ENCODE peak calls at places on chromosomes 16 and 17, in eight cellular contexts. One of them, this sample, is unnamed.

GRCh38 chr17:65931246-65932149 is 260.4 kb downstream of the CEP112 start:
- DNase-seq in T47D: no peak
- DNase-seq in smooth muscle cell of the brain vasculature: no peak
- DNase-seq in left ventricle myocardium inferior: peak; percentile 55
- DNase-seq in Calu3: no peak
- DNase-seq in HCT116: no peak
- DNase-seq in kidney tubule cell: peak; percentile 46
- DNase-seq in right cardiac atrium: peak; percentile 52
- DNase-seq in this sample: no peak

GRCh38 chr16:19130852-19131808 is 17.4 kb downstream of the ITPRIPL2 start:
- DNase-seq in kidney tubule cell: peak; percentile 65
- DNase-seq in right cardiac atrium: peak; percentile 78
- DNase-seq in T47D: peak; percentile 62
- DNase-seq in Calu3: no peak
- DNase-seq in smooth muscle cell of the brain vasculature: no peak
- DNase-seq in left ventricle myocardium inferior: peak; percentile 54
- DNase-seq in HCT116: no peak
- DNase-seq in this sample: peak; percentile 69

GRCh38 chr17:27519550-27519949 is 63.3 kb downstream of the KSR1 start:
- DNase-seq in right cardiac atrium: no peak
- DNase-seq in Calu3: no peak
- DNase-seq in left ventricle myocardium inferior: no peak
- DNase-seq in HCT116: no peak
- DNase-seq in smooth muscle cell of the brain vasculature: no peak
- DNase-seq in kidney tubule cell: no peak
- DNase-seq in T47D: no peak
- DNase-seq in this sample: no peak

GRCh38 chr17:17921192-17922082 is 50.8 kb downstream of the TOM1L2 start:
- DNase-seq in T47D: peak; percentile 57
- DNase-seq in HCT116: peak; percentile 89
- DNase-seq in Calu3: peak; percentile 30
- DNase-seq in kidney tubule cell: peak; percentile 91
- DNase-seq in right cardiac atrium: no peak
- DNase-seq in left ventricle myocardium inferior: no peak
- DNase-seq in smooth muscle cell of the brain vasculature: no peak
- DNase-seq in this sample: no peak

GRCh38 chr16:75072239-75072947 is 44.2 kb downstream of the LDHD start:
- DNase-seq in smooth muscle cell of the brain vasculature: no peak
- DNase-seq in Calu3: no peak
- DNase-seq in HCT116: no peak
- DNase-seq in T47D: no peak
- DNase-seq in right cardiac atrium: no peak
- DNase-seq in kidney tubule cell: no peak
- DNase-seq in left ventricle myocardium inferior: no peak
- DNase-seq in this sample: no peak

GRCh38 chr17:37562016-37562745 is 47.0 kb downstream of the SYNRG start:
- DNase-seq in right cardiac atrium: no peak
- DNase-seq in Calu3: no peak
- DNase-seq in T47D: no peak
- DNase-seq in left ventricle myocardium inferior: no peak
- DNase-seq in kidney tubule cell: no peak
- DNase-seq in HCT116: no peak
- DNase-seq in smooth muscle cell of the brain vasculature: no peak
- DNase-seq in this sample: no peak

GRCh38 chr17:45317113-45317820 is 447 bp upstream of the MAP3K14 start:
- DNase-seq in right cardiac atrium: peak; percentile 100
- DNase-seq in T47D: peak; percentile 100
- DNase-seq in kidney tubule cell: peak; percentile 100
- DNase-seq in HCT116: peak; percentile 100
- DNase-seq in left ventricle myocardium inferior: peak; percentile 100
- DNase-seq in Calu3: peak; percentile 100
- DNase-seq in smooth muscle cell of the brain vasculature: peak; percentile 100
- DNase-seq in this sample: peak; percentile 100

GRCh38 chr16:3095869-3096268 is 3.2 kb downstream of the ZSCAN10 start:
- DNase-seq in kidney tubule cell: no peak
- DNase-seq in Calu3: no peak
- DNase-seq in smooth muscle cell of the brain vasculature: no peak
- DNase-seq in T47D: no peak
- DNase-seq in HCT116: peak; percentile 21
- DNase-seq in right cardiac atrium: peak; percentile 67
- DNase-seq in left ventricle myocardium inferior: no peak
- DNase-seq in this sample: no peak

GRCh38 chr17:77501101-77501566 is 360.4 kb downstream of the SEC14L1 start:
- DNase-seq in right cardiac atrium: no peak
- DNase-seq in HCT116: no peak
- DNase-seq in left ventricle myocardium inferior: no peak
- DNase-seq in kidney tubule cell: no peak
- DNase-seq in smooth muscle cell of the brain vasculature: no peak
- DNase-seq in Calu3: no peak
- DNase-seq in T47D: peak; percentile 33
- DNase-seq in this sample: no peak

GRCh38 chr17:27793906-27794380 is 6.4 kb downstream of the NOS2 start:
- DNase-seq in kidney tubule cell: no peak
- DNase-seq in HCT116: no peak
- DNase-seq in T47D: no peak
- DNase-seq in left ventricle myocardium inferior: no peak
- DNase-seq in right cardiac atrium: no peak
- DNase-seq in smooth muscle cell of the brain vasculature: no peak
- DNase-seq in Calu3: no peak
- DNase-seq in this sample: peak; percentile 72

GRCh38 chr16:19844945-19845641 is 39.6 kb downstream of the GPRC5B start:
- DNase-seq in left ventricle myocardium inferior: no peak
- DNase-seq in right cardiac atrium: no peak
- DNase-seq in HCT116: no peak
- DNase-seq in T47D: no peak
- DNase-seq in kidney tubule cell: peak; percentile 79
- DNase-seq in smooth muscle cell of the brain vasculature: no peak
- DNase-seq in Calu3: no peak
- DNase-seq in this sample: no peak

GRCh38 chr16:4057439-4057877 is 58.8 kb downstream of the ADCY9 start:
- DNase-seq in Calu3: no peak
- DNase-seq in smooth muscle cell of the brain vasculature: no peak
- DNase-seq in left ventricle myocardium inferior: no peak
- DNase-seq in T47D: no peak
- DNase-seq in right cardiac atrium: peak; percentile 53
- DNase-seq in HCT116: no peak
- DNase-seq in kidney tubule cell: no peak
- DNase-seq in this sample: no peak

GRCh38 chr16:12186774-12187335 is 210.3 kb downstream of the SNX29 start:
- DNase-seq in right cardiac atrium: no peak
- DNase-seq in Calu3: peak; percentile 13
- DNase-seq in kidney tubule cell: peak; percentile 79
- DNase-seq in left ventricle myocardium inferior: no peak
- DNase-seq in HCT116: no peak
- DNase-seq in T47D: peak; percentile 49
- DNase-seq in smooth muscle cell of the brain vasculature: peak; percentile 28
- DNase-seq in this sample: peak; percentile 33

GRCh38 chr16:72872966-72873365 is 175.0 kb downstream of the ZFHX3 start:
- DNase-seq in HCT116: no peak
- DNase-seq in right cardiac atrium: no peak
- DNase-seq in T47D: no peak
- DNase-seq in smooth muscle cell of the brain vasculature: no peak
- DNase-seq in Calu3: no peak
- DNase-seq in kidney tubule cell: no peak
- DNase-seq in left ventricle myocardium inferior: no peak
- DNase-seq in this sample: no peak

GRCh38 chr17:3569534-3570137 is 12.0 kb upstream of the TRPV3 start:
- DNase-seq in Calu3: no peak
- DNase-seq in left ventricle myocardium inferior: no peak
- DNase-seq in T47D: no peak
- DNase-seq in right cardiac atrium: no peak
- DNase-seq in smooth muscle cell of the brain vasculature: no peak
- DNase-seq in HCT116: no peak
- DNase-seq in kidney tubule cell: no peak
- DNase-seq in this sample: no peak

GRCh38 chr17:43399839-43400328 is 1.1 kb downstream of the ARL4D start:
- DNase-seq in T47D: peak; percentile 59
- DNase-seq in right cardiac atrium: peak; percentile 72
- DNase-seq in left ventricle myocardium inferior: no peak
- DNase-seq in HCT116: no peak
- DNase-seq in Calu3: no peak
- DNase-seq in kidney tubule cell: no peak
- DNase-seq in smooth muscle cell of the brain vasculature: no peak
- DNase-seq in this sample: no peak

GRCh38 chr16:67528222-67528869 is at the start of gene RIPOR1:
- DNase-seq in smooth muscle cell of the brain vasculature: no peak
- DNase-seq in Calu3: peak; percentile 60
- DNase-seq in T47D: peak; percentile 63
- DNase-seq in HCT116: no peak
- DNase-seq in left ventricle myocardium inferior: peak; percentile 75
- DNase-seq in kidney tubule cell: peak; percentile 40
- DNase-seq in right cardiac atrium: peak; percentile 90
- DNase-seq in this sample: no peak

This sample was measured in LNCaP clone FGC.